ENCODE peak calls at places on chromosomes 12 and 14, in nine cellular contexts. H is IMR-90, E is MCF 10A, Q is fibroblast of the aortic adventitia, B is AG09319, J is hippocampal formation, D is GM12878, S is SHP77, X is T-helper 9 cell. G is an unnamed sample.
A peak's percentile ranks its signal among the peaks of the same experiment; 100 is the strongest.

GRCh38 chr12:5085896-5086295 is 42.2 kb downstream of the KCNA5 start:
- DNase-seq in S (no peak), X (no peak), E (peak; percentile 4), D (no peak), J (no peak), B (peak; percentile 61), H (peak; percentile 97), Q (peak; percentile 82), G (no peak)

GRCh38 chr12:9632766-9633165 is 25.1 kb upstream of the KLRB1 start:
- DNase-seq in B (no peak), J (no peak), X (no peak), Q (no peak), D (no peak), S (no peak), E (no peak), H (no peak), G (no peak)

GRCh38 chr12:7512528-7512927 is 9.0 kb upstream of the CD163 start:
- DNase-seq in J (no peak), D (no peak), S (no peak), E (peak; percentile 93), Q (peak; percentile 90), H (peak; percentile 69), X (no peak), B (peak; percentile 66), G (no peak)

GRCh38 chr12:51898937-51899336 is 8.4 kb upstream of the ACVRL1 start:
- DNase-seq in E (no peak), Q (no peak), B (no peak), H (peak; percentile 69), S (no peak), J (no peak), D (no peak), X (no peak), G (no peak)

GRCh38 chr14:69573841-69574265 is 818 bp downstream of the CCDC177 start:
- DNase-seq in Q (no peak), D (no peak), J (no peak), H (no peak), X (no peak), E (no peak), B (no peak), S (no peak), G (no peak)

GRCh38 chr14:73026845-73027542 is at the start of gene ZFYVE1:
- DNase-seq in J (peak; percentile 100), X (peak; percentile 81), H (peak; percentile 98), S (peak; percentile 96), E (peak; percentile 99), Q (peak; percentile 98), B (peak; percentile 95), D (peak; percentile 94), G (peak; percentile 98)

GRCh38 chr14:99133563-99134332 is 138.2 kb downstream of the BCL11B start:
- DNase-seq in S (no peak), J (no peak), E (peak; percentile 64), D (no peak), X (no peak), Q (no peak), H (no peak), B (no peak), G (no peak)

GRCh38 chr14:78450945-78451344 is 280.8 kb downstream of the NRXN3 start:
- DNase-seq in Q (no peak), X (no peak), D (no peak), J (no peak), H (no peak), B (no peak), S (no peak), E (no peak), G (no peak)

GRCh38 chr14:50395448-50395847 is 1.2 kb downstream of the CDKL1 start:
- DNase-seq in H (no peak), X (no peak), S (no peak), Q (peak; percentile 13), B (no peak), E (peak; percentile 30), D (no peak), J (no peak), G (no peak)

GRCh38 chr12:12964255-12964654 is 12.3 kb upstream of the GPRC5D start:
- DNase-seq in D (no peak), B (no peak), H (no peak), Q (no peak), J (no peak), S (no peak), E (peak; percentile 11), X (no peak), G (no peak)

GRCh38 chr12:8453796-8454195 is 2.0 kb upstream of the CLEC6A start:
- DNase-seq in B (no peak), H (no peak), E (no peak), J (no peak), S (no peak), X (no peak), Q (no peak), D (no peak), G (no peak)

G was measured in nucleus accumbens.